ENCODE peak calls at places on chromosomes 13 and 19, in ten cellular contexts. One of them, this sample, is unnamed. For H3K4me1, the result is how much of the 10 kb centered on the place peaks cover.

GRCh38 chr13:111962431-111962891 is 104.5 kb upstream of the SOX1 start:
- DNase-seq in kidney: no peak
- DNase-seq in uterus: no peak
- DNase-seq in H9: peak
- DNase-seq in tibial artery: no peak
- DNase-seq in CD8-positive, alpha-beta memory T cell: no peak
- DNase-seq in adrenal gland: no peak
- DNase-seq in GM23248: no peak
- DNase-seq in CD8-positive, alpha-beta T cell: no peak
- DNase-seq in ascending aorta: no peak
- DNase-seq in this sample: no peak

GRCh38 chr13:111401151-111401550 is 80.7 kb downstream of the TEX29 start:
- DNase-seq in kidney: no peak
- DNase-seq in uterus: no peak
- DNase-seq in H9: no peak
- DNase-seq in tibial artery: peak
- DNase-seq in CD8-positive, alpha-beta memory T cell: no peak
- DNase-seq in adrenal gland: no peak
- DNase-seq in GM23248: no peak
- DNase-seq in CD8-positive, alpha-beta T cell: no peak
- DNase-seq in ascending aorta: no peak
- DNase-seq in this sample: no peak

GRCh38 chr13:73683746-73684145 is 450.5 kb downstream of the KLF12 start:
- DNase-seq in kidney: no peak
- DNase-seq in uterus: no peak
- DNase-seq in H9: no peak
- DNase-seq in tibial artery: no peak
- DNase-seq in CD8-positive, alpha-beta memory T cell: no peak
- DNase-seq in adrenal gland: no peak
- DNase-seq in GM23248: no peak
- DNase-seq in CD8-positive, alpha-beta T cell: no peak
- DNase-seq in ascending aorta: no peak
- DNase-seq in this sample: no peak

GRCh38 chr19:46284635-46285034 is 12.2 kb upstream of the HIF3A start:
- DNase-seq in kidney: no peak
- DNase-seq in uterus: no peak
- DNase-seq in H9: no peak
- DNase-seq in tibial artery: no peak
- DNase-seq in CD8-positive, alpha-beta memory T cell: no peak
- DNase-seq in adrenal gland: no peak
- DNase-seq in GM23248: no peak
- DNase-seq in CD8-positive, alpha-beta T cell: no peak
- DNase-seq in ascending aorta: no peak
- DNase-seq in this sample: no peak

GRCh38 chr19:50952890-50953289 is at the start of gene KLK5:
- DNase-seq in kidney: no peak
- DNase-seq in uterus: no peak
- DNase-seq in H9: peak
- DNase-seq in tibial artery: no peak
- DNase-seq in CD8-positive, alpha-beta memory T cell: no peak
- DNase-seq in adrenal gland: no peak
- DNase-seq in GM23248: peak
- DNase-seq in CD8-positive, alpha-beta T cell: no peak
- DNase-seq in ascending aorta: no peak
- DNase-seq in this sample: no peak

GRCh38 chr19:7983286-7983950 is 22.0 kb downstream of the ELAVL1 start:
- DNase-seq in kidney: peak
- DNase-seq in uterus: no peak
- DNase-seq in H9: no peak
- DNase-seq in tibial artery: no peak
- DNase-seq in CD8-positive, alpha-beta memory T cell: no peak
- DNase-seq in adrenal gland: no peak
- DNase-seq in GM23248: no peak
- DNase-seq in CD8-positive, alpha-beta T cell: no peak
- DNase-seq in ascending aorta: no peak
- DNase-seq in this sample: no peak

GRCh38 chr19:1156305-1156801 is 17.7 kb downstream of the SBNO2 start:
- DNase-seq in kidney: peak
- DNase-seq in uterus: peak
- DNase-seq in H9: no peak
- DNase-seq in tibial artery: no peak
- DNase-seq in CD8-positive, alpha-beta memory T cell: no peak
- DNase-seq in adrenal gland: peak
- DNase-seq in GM23248: peak
- DNase-seq in CD8-positive, alpha-beta T cell: no peak
- DNase-seq in ascending aorta: no peak
- DNase-seq in this sample: no peak

GRCh38 chr19:45090598-45090997 is 2.4 kb upstream of the PPP1R37 start:
- DNase-seq in kidney: no peak
- DNase-seq in uterus: no peak
- DNase-seq in H9: no peak
- DNase-seq in tibial artery: no peak
- DNase-seq in CD8-positive, alpha-beta memory T cell: no peak
- DNase-seq in adrenal gland: no peak
- DNase-seq in GM23248: no peak
- DNase-seq in CD8-positive, alpha-beta T cell: no peak
- DNase-seq in ascending aorta: no peak
- DNase-seq in this sample: no peak

GRCh38 chr13:34847751-34848150 is 94.3 kb upstream of the NBEA start:
- DNase-seq in kidney: no peak
- DNase-seq in uterus: no peak
- DNase-seq in H9: peak
- DNase-seq in tibial artery: no peak
- DNase-seq in CD8-positive, alpha-beta memory T cell: no peak
- DNase-seq in adrenal gland: no peak
- DNase-seq in GM23248: no peak
- DNase-seq in CD8-positive, alpha-beta T cell: no peak
- DNase-seq in ascending aorta: no peak
- DNase-seq in this sample: no peak

GRCh38 chr19:6464070-6464873 is at the start of gene CRB3:
- DNase-seq in kidney: peak
- DNase-seq in uterus: no peak
- DNase-seq in H9: peak
- DNase-seq in tibial artery: no peak
- DNase-seq in CD8-positive, alpha-beta memory T cell: peak
- DNase-seq in adrenal gland: no peak
- DNase-seq in GM23248: no peak
- DNase-seq in CD8-positive, alpha-beta T cell: peak
- DNase-seq in ascending aorta: no peak
- DNase-seq in this sample: peak

GRCh38 chr19:5627395-5627904 is 4.6 kb downstream of the SAFB start:
- DNase-seq in kidney: no peak
- DNase-seq in uterus: peak
- DNase-seq in H9: peak
- DNase-seq in tibial artery: peak
- DNase-seq in CD8-positive, alpha-beta memory T cell: no peak
- DNase-seq in adrenal gland: peak
- DNase-seq in GM23248: peak
- DNase-seq in CD8-positive, alpha-beta T cell: no peak
- DNase-seq in ascending aorta: peak
- DNase-seq in this sample: no peak

GRCh38 chr19:17772172-17772571 is 20.9 kb downstream of the FCHO1 start:
- DNase-seq in kidney: no peak
- DNase-seq in uterus: no peak
- DNase-seq in H9: no peak
- DNase-seq in tibial artery: no peak
- DNase-seq in CD8-positive, alpha-beta memory T cell: no peak
- DNase-seq in adrenal gland: no peak
- DNase-seq in GM23248: no peak
- DNase-seq in CD8-positive, alpha-beta T cell: no peak
- DNase-seq in ascending aorta: no peak
- DNase-seq in this sample: no peak

GRCh38 chr19:17767559-17767958 is 16.3 kb downstream of the FCHO1 start:
- DNase-seq in kidney: no peak
- DNase-seq in uterus: no peak
- DNase-seq in H9: no peak
- DNase-seq in tibial artery: no peak
- DNase-seq in CD8-positive, alpha-beta memory T cell: no peak
- DNase-seq in adrenal gland: no peak
- DNase-seq in GM23248: no peak
- DNase-seq in CD8-positive, alpha-beta T cell: no peak
- DNase-seq in ascending aorta: no peak
- DNase-seq in this sample: no peak

GRCh38 chr19:17775245-17775927 is 19.6 kb upstream of the B3GNT3 start:
- DNase-seq in kidney: no peak
- DNase-seq in uterus: no peak
- DNase-seq in H9: peak
- DNase-seq in tibial artery: no peak
- DNase-seq in CD8-positive, alpha-beta memory T cell: no peak
- DNase-seq in adrenal gland: peak
- DNase-seq in GM23248: peak
- DNase-seq in CD8-positive, alpha-beta T cell: peak
- DNase-seq in ascending aorta: no peak
- DNase-seq in this sample: no peak

GRCh38 chr19:17766543-17767131 is 15.4 kb downstream of the FCHO1 start:
- DNase-seq in kidney: peak
- DNase-seq in uterus: peak
- DNase-seq in H9: peak
- DNase-seq in tibial artery: peak
- DNase-seq in CD8-positive, alpha-beta memory T cell: no peak
- DNase-seq in adrenal gland: peak
- DNase-seq in GM23248: peak
- DNase-seq in CD8-positive, alpha-beta T cell: peak
- DNase-seq in ascending aorta: no peak
- DNase-seq in this sample: peak

GRCh38 chr19:17770613-17771012 is 19.3 kb downstream of the FCHO1 start:
- DNase-seq in kidney: no peak
- DNase-seq in uterus: no peak
- DNase-seq in H9: no peak
- DNase-seq in tibial artery: no peak
- DNase-seq in CD8-positive, alpha-beta memory T cell: no peak
- DNase-seq in adrenal gland: no peak
- DNase-seq in GM23248: no peak
- DNase-seq in CD8-positive, alpha-beta T cell: no peak
- DNase-seq in ascending aorta: no peak
- DNase-seq in this sample: no peak
- H3K27ac ChIP-seq in kidney: no peak
- H3K27ac ChIP-seq in uterus: no peak
- H3K27ac ChIP-seq in H9: no peak
- H3K27ac ChIP-seq in tibial artery: no peak
- H3K27ac ChIP-seq in CD8-positive, alpha-beta memory T cell: no peak
- H3K27ac ChIP-seq in adrenal gland: no peak
- H3K27ac ChIP-seq in GM23248: no peak
- H3K27ac ChIP-seq in CD8-positive, alpha-beta T cell: no peak
- H3K27ac ChIP-seq in ascending aorta: no peak
- H3K27ac ChIP-seq in this sample: no peak

GRCh38 chr13:87952377-87952776 is 281.2 kb downstream of the SLITRK5 start:
- DNase-seq in kidney: no peak
- DNase-seq in uterus: no peak
- DNase-seq in H9: no peak
- DNase-seq in tibial artery: no peak
- DNase-seq in CD8-positive, alpha-beta memory T cell: no peak
- DNase-seq in adrenal gland: no peak
- DNase-seq in GM23248: no peak
- DNase-seq in CD8-positive, alpha-beta T cell: no peak
- DNase-seq in ascending aorta: no peak
- DNase-seq in this sample: no peak
- H3K4me1 ChIP-seq in kidney: under half
- H3K4me1 ChIP-seq in uterus: under half
- H3K4me1 ChIP-seq in H9: under half
- H3K4me1 ChIP-seq in tibial artery: under half
- H3K4me1 ChIP-seq in CD8-positive, alpha-beta memory T cell: under half
- H3K4me1 ChIP-seq in adrenal gland: under half
- H3K4me1 ChIP-seq in GM23248: under half
- H3K4me1 ChIP-seq in CD8-positive, alpha-beta T cell: under half
- H3K4me1 ChIP-seq in ascending aorta: under half
- H3K4me1 ChIP-seq in this sample: under half

GRCh38 chr19:54189020-54189667 is at the start of gene MBOAT7:
- DNase-seq in kidney: no peak
- DNase-seq in uterus: no peak
- DNase-seq in H9: no peak
- DNase-seq in tibial artery: no peak
- DNase-seq in CD8-positive, alpha-beta memory T cell: no peak
- DNase-seq in adrenal gland: no peak
- DNase-seq in GM23248: no peak
- DNase-seq in CD8-positive, alpha-beta T cell: no peak
- DNase-seq in ascending aorta: no peak
- DNase-seq in this sample: no peak

GRCh38 chr19:54188224-54188871 is 1.0 kb downstream of the MBOAT7 start:
- DNase-seq in kidney: peak
- DNase-seq in uterus: peak
- DNase-seq in H9: peak
- DNase-seq in tibial artery: no peak
- DNase-seq in CD8-positive, alpha-beta memory T cell: peak
- DNase-seq in adrenal gland: peak
- DNase-seq in GM23248: peak
- DNase-seq in CD8-positive, alpha-beta T cell: no peak
- DNase-seq in ascending aorta: no peak
- DNase-seq in this sample: no peak

GRCh38 chr19:54189668-54190502 is 505 bp upstream of the MBOAT7 start:
- DNase-seq in kidney: peak
- DNase-seq in uterus: peak
- DNase-seq in H9: peak
- DNase-seq in tibial artery: peak
- DNase-seq in CD8-positive, alpha-beta memory T cell: peak
- DNase-seq in adrenal gland: peak
- DNase-seq in GM23248: peak
- DNase-seq in CD8-positive, alpha-beta T cell: peak
- DNase-seq in ascending aorta: peak
- DNase-seq in this sample: peak

GRCh38 chr19:54186351-54186750 is 3.0 kb downstream of the MBOAT7 start:
- DNase-seq in kidney: peak
- DNase-seq in uterus: no peak
- DNase-seq in H9: no peak
- DNase-seq in tibial artery: no peak
- DNase-seq in CD8-positive, alpha-beta memory T cell: no peak
- DNase-seq in adrenal gland: no peak
- DNase-seq in GM23248: no peak
- DNase-seq in CD8-positive, alpha-beta T cell: no peak
- DNase-seq in ascending aorta: no peak
- DNase-seq in this sample: no peak

DNA sequence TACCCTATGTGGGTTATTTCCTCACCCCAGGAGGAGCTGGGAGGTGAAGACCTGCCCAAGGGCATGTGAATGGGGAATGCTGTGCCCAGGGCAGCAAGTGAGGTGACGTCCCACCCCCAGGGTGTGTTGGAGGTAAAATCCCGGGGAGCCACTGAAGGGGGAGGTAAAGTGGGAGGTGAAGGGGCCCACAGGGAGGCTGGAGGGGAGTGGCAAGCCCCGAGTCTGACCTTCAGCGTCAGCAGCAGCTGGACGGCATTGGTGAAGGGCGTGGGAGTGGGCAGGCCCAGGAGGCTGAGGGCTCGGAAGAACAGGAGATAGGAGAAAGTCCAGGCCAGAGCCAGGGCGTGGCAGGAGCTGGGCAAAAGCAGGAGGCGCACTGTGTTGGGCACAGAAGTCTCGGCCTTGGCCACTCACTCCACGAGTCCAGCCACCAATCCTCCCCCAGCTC is 2.4 kb downstream of the MBOAT7 start:
- DNase-seq in kidney: peak
- DNase-seq in uterus: no peak
- DNase-seq in H9: peak
- DNase-seq in tibial artery: no peak
- DNase-seq in CD8-positive, alpha-beta memory T cell: no peak
- DNase-seq in adrenal gland: peak
- DNase-seq in GM23248: no peak
- DNase-seq in CD8-positive, alpha-beta T cell: no peak
- DNase-seq in ascending aorta: no peak
- DNase-seq in this sample: no peak
- H3K27ac ChIP-seq in kidney: no peak
- H3K27ac ChIP-seq in uterus: no peak
- H3K27ac ChIP-seq in H9: no peak
- H3K27ac ChIP-seq in tibial artery: no peak
- H3K27ac ChIP-seq in CD8-positive, alpha-beta memory T cell: no peak
- H3K27ac ChIP-seq in adrenal gland: peak
- H3K27ac ChIP-seq in GM23248: no peak
- H3K27ac ChIP-seq in CD8-positive, alpha-beta T cell: no peak
- H3K27ac ChIP-seq in ascending aorta: no peak
- H3K27ac ChIP-seq in this sample: no peak

GRCh38 chr13:42275098-42275471 is 3.1 kb downstream of the AKAP11 start:
- DNase-seq in kidney: no peak
- DNase-seq in uterus: no peak
- DNase-seq in H9: no peak
- DNase-seq in tibial artery: no peak
- DNase-seq in CD8-positive, alpha-beta memory T cell: no peak
- DNase-seq in adrenal gland: no peak
- DNase-seq in GM23248: peak
- DNase-seq in CD8-positive, alpha-beta T cell: no peak
- DNase-seq in ascending aorta: no peak
- DNase-seq in this sample: no peak
- H3K4me1 ChIP-seq in kidney: under half
- H3K4me1 ChIP-seq in uterus: under half
- H3K4me1 ChIP-seq in H9: under half
- H3K4me1 ChIP-seq in tibial artery: under half
- H3K4me1 ChIP-seq in CD8-positive, alpha-beta memory T cell: under half
- H3K4me1 ChIP-seq in adrenal gland: under half
- H3K4me1 ChIP-seq in GM23248: under half
- H3K4me1 ChIP-seq in CD8-positive, alpha-beta T cell: half or more
- H3K4me1 ChIP-seq in ascending aorta: under half
- H3K4me1 ChIP-seq in this sample: under half